ENCODE peak calls at places on chromosome 18, in six cellular contexts. J is NCI-H345, H is A549, D is KBM-7, O is fibroblast of mammary gland, N is NCI-H2081 treated with DMSO at 0.1 percent for 48 hours. Z is an unnamed sample.

GRCh38 chr18:8301427-8302172 is 307.6 kb upstream of the RAB12 start:
- DNase-seq in H (no peak), J (peak), N (peak), D (no peak), O (peak), Z (no peak)

GRCh38 chr18:6781846-6782245 is 52.3 kb downstream of the ARHGAP28 start:
- DNase-seq in J (no peak), N (no peak), H (no peak), O (peak), D (no peak), Z (no peak)

GRCh38 chr18:9000736-9001135 is 101.8 kb upstream of the NDUFV2 start:
- DNase-seq in D (no peak), N (no peak), J (no peak), H (no peak), O (peak), Z (no peak)

GRCh38 chr18:22539045-22539444 is 121.3 kb upstream of the CTAGE1 start:
- DNase-seq in D (no peak), N (no peak), O (peak), J (no peak), H (no peak), Z (no peak)

GRCh38 chr18:2337552-2338141 is 233.7 kb downstream of the METTL4 start:
- DNase-seq in J (no peak), D (peak), O (peak), H (peak), N (no peak), Z (no peak)

GRCh38 chr18:75216212-75216925 is 5.8 kb downstream of the TSHZ1 start:
- DNase-seq in H (no peak), O (no peak), N (no peak), D (no peak), J (no peak), Z (no peak)

GRCh38 chr18:58934933-58935577 is 70.4 kb downstream of the ZNF532 start:
- DNase-seq in N (no peak), O (no peak), J (no peak), H (no peak), D (no peak), Z (no peak)

GRCh38 chr18:79353238-79353637 is 42.5 kb upstream of the NFATC1 start:
- DNase-seq in H (no peak), O (no peak), D (no peak), N (no peak), J (no peak), Z (peak)

GRCh38 chr18:9237982-9238381 is 96.6 kb upstream of the TWSG1 start:
- DNase-seq in O (no peak), N (no peak), D (peak), J (no peak), H (no peak), Z (no peak)

GRCh38 chr18:61669320-61669719 is 223.5 kb downstream of the RNF152 start:
- DNase-seq in D (no peak), N (no peak), H (no peak), O (peak), J (no peak), Z (no peak)

GRCh38 chr18:56108486-56109367 is 520.7 kb upstream of the TCF4 start:
- DNase-seq in H (no peak), O (no peak), D (no peak), N (no peak), J (no peak), Z (no peak)

GRCh38 chr18:23377669-23378469 is 75.2 kb upstream of the RIOK3 start:
- DNase-seq in N (no peak), O (peak), D (no peak), H (peak), J (no peak), Z (no peak)

GRCh38 chr18:24552218-24552617 is 91.8 kb downstream of the HRH4 start:
- DNase-seq in N (no peak), D (no peak), O (no peak), J (no peak), H (no peak), Z (no peak)

GRCh38 chr18:69985239-69985638 is 37.6 kb upstream of the CD226 start:
- DNase-seq in H (no peak), D (no peak), O (no peak), N (no peak), J (no peak), Z (no peak)

GRCh38 chr18:51011709-51012108 is 18.3 kb upstream of the SMAD4 start:
- DNase-seq in J (no peak), N (no peak), O (no peak), D (no peak), H (no peak), Z (no peak)

Z was measured in SK-N-DZ.